ENCODE peak calls at places on chromosome 19, in seven cellular contexts. B, V, F, H, Q, K and E are unnamed samples.

GRCh38 chr19:40585677-40586422 is 9.2 kb downstream of the SHKBP1 start:
- DNase-seq in V (no peak), Q (no peak), K (no peak), B (peak; percentile 44), F (peak; percentile 97), H (no peak), E (no peak)

GRCh38 chr19:12884926-12885748 is 1.9 kb downstream of the KLF1 start:
- DNase-seq in F (peak; percentile 74), K (peak; percentile 98), B (peak; percentile 28), Q (no peak), V (peak; percentile 84), H (no peak), E (no peak)

GRCh38 chr19:4539697-4540581 is at the start of gene LRG1:
- DNase-seq in B (no peak), K (no peak), V (peak; percentile 37), F (no peak), Q (no peak), H (no peak), E (no peak)

GRCh38 chr19:29309637-29310036 is 96.7 kb upstream of the UQCRFS1 start:
- DNase-seq in V (no peak), Q (no peak), H (no peak), K (no peak), F (no peak), B (no peak), E (no peak)

GRCh38 chr19:58054792-58055482 is 4.1 kb upstream of the ZNF135 start:
- DNase-seq in V (no peak), H (no peak), B (peak; percentile 2), Q (no peak), F (no peak), K (no peak), E (no peak)

GRCh38 chr19:3075605-3076431 is 13.5 kb upstream of the TLE5 start:
- DNase-seq in F (no peak), V (no peak), Q (no peak), B (no peak), K (peak; percentile 94), H (no peak), E (no peak)

GRCh38 chr19:2055871-2056809 is 5.1 kb upstream of the MKNK2 start:
- DNase-seq in V (peak; percentile 62), Q (no peak), F (peak; percentile 80), B (peak; percentile 64), H (peak; percentile 53), K (peak; percentile 81), E (no peak)

GRCh38 chr19:50268046-50268445 is 61.1 kb downstream of the KCNC3 start:
- DNase-seq in H (no peak), F (no peak), K (peak; percentile 66), V (no peak), B (no peak), Q (no peak), E (no peak)

GRCh38 chr19:3266792-3267469 is 42.5 kb downstream of the CELF5 start:
- DNase-seq in H (no peak), K (no peak), F (no peak), B (no peak), Q (no peak), V (no peak), E (no peak)

GRCh38 chr19:33301011-33301899 is 1.1 kb downstream of the CEBPA start:
- DNase-seq in K (peak; percentile 91), F (peak; percentile 59), H (no peak), Q (no peak), V (peak; percentile 27), B (no peak), E (no peak)

GRCh38 chr19:4337906-4338440 is 654 bp downstream of the STAP2 start:
- DNase-seq in B (no peak), H (no peak), K (no peak), V (no peak), F (no peak), Q (no peak), E (no peak)

GRCh38 chr19:17475541-17476115 is 5.3 kb downstream of the SLC27A1 start:
- DNase-seq in V (peak; percentile 90), F (no peak), K (no peak), Q (peak; percentile 60), H (peak; percentile 69), B (peak; percentile 61), E (no peak)

GRCh38 chr19:47518139-47518538 is 3.3 kb upstream of the NAPA start:
- DNase-seq in Q (no peak), F (no peak), H (no peak), B (no peak), V (no peak), K (no peak), E (no peak)

GRCh38 chr19:20776083-20777076 is at the start of gene ZNF66:
- DNase-seq in V (peak; percentile 98), K (peak; percentile 81), H (no peak), Q (peak; percentile 97), F (peak; percentile 33), B (peak; percentile 95), E (peak; percentile 99)

GRCh38 chr19:54162241-54162805 is 2.8 kb upstream of the LENG1 start:
- DNase-seq in V (peak; percentile 89), Q (peak; percentile 73), B (peak; percentile 44), H (peak; percentile 65), F (peak; percentile 89), K (peak; percentile 95), E (peak; percentile 97)

GRCh38 chr19:34278783-34279182 is 24.4 kb downstream of the GARRE1 start:
- DNase-seq in Q (no peak), K (no peak), F (no peak), V (no peak), H (no peak), B (no peak), E (no peak)

GRCh38 chr19:55210120-55210493 is 806 bp upstream of the PTPRH start:
- DNase-seq in H (peak; percentile 88), V (no peak), F (peak; percentile 96), K (no peak), B (peak; percentile 98), Q (no peak), E (no peak)

GRCh38 chr19:55212447-55212846 is 3.1 kb upstream of the PTPRH start:
- DNase-seq in V (no peak), F (peak; percentile 81), K (no peak), B (no peak), H (peak; percentile 72), Q (no peak), E (no peak)

GRCh38 chr19:55208880-55209429 is 346 bp downstream of the PTPRH start:
- DNase-seq in H (no peak), K (no peak), Q (no peak), B (no peak), F (peak; percentile 60), V (no peak), E (no peak)

GRCh38 chr19:55206664-55207500 is 2.4 kb downstream of the PTPRH start:
- DNase-seq in H (peak; percentile 67), K (peak; percentile 84), V (no peak), B (peak; percentile 86), Q (peak; percentile 30), F (peak; percentile 93), E (peak; percentile 93)

DNA sequence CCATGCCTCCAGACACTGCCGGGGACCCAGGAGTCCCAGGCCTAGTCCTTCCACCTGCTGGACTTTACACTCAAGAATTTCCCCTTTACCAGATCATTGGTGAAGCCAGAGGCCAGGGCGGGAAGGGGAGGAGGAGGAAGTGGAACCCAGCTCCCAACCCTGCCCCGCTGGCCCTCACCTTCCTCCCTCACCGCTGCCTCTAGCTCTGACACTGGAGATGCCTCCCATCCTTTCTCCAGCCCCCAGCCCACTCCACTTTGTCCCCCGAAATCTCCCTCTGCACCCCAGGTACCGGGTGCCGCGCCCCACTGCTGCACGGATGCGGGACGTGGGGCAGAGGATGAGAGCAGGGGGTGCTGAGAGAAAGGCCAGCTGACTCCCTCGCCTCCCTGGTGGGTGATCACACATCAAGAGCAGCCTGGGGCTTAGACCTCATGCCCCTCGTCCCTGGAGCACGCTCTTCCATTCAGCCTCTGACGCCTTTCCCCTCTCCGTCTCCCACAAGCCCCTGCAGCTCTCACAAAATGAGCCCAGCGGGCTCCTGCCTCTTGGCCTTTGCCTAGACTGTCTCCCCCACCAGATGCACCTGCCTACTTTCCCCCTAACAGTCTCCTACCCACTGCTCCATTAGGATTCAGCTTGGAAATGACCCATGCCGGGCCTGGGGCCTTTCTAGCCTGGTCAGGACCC is at the start of gene PTPRH:
- DNase-seq in Q (no peak), V (no peak), B (no peak), H (no peak), F (peak; percentile 73), K (no peak), E (no peak)
- TF ChIP-seq POLR2A in Q (no peak), V (no peak), B (no peak), H (no peak), F (no peak), K (no peak), E (no peak)

GRCh38 chr19:9969688-9969975 is 33.3 kb upstream of the OLFM2 start:
- DNase-seq in Q (no peak), F (no peak), V (no peak), B (no peak), H (no peak), K (no peak), E (no peak)

GRCh38 chr19:9968820-9969687 is 32.7 kb upstream of the OLFM2 start:
- DNase-seq in B (no peak), V (no peak), Q (no peak), H (no peak), K (no peak), F (no peak), E (no peak)

GRCh38 chr19:9971341-9971897 is 35.1 kb upstream of the OLFM2 start:
- DNase-seq in V (no peak), F (no peak), K (no peak), H (no peak), B (no peak), Q (no peak), E (no peak)

GRCh38 chr19:9970481-9970880 is 34.2 kb upstream of the OLFM2 start:
- DNase-seq in B (no peak), Q (no peak), V (no peak), H (no peak), F (no peak), K (peak; percentile 69), E (no peak)

GRCh38 chr19:9972103-9972502 is 35.8 kb upstream of the OLFM2 start:
- DNase-seq in F (no peak), K (no peak), B (no peak), H (no peak), Q (no peak), V (no peak), E (no peak)
- H3K27ac ChIP-seq in F (no peak overlapping the region), K (no peak overlapping the region), B (no peak overlapping the region), H (no peak overlapping the region), Q (no peak overlapping the region), V (no peak overlapping the region), E (no peak overlapping the region)

GRCh38 chr19:7293795-7294570 is at the start of gene INSR:
- DNase-seq in K (peak; percentile 97), V (peak; percentile 87), H (peak; percentile 75), B (peak; percentile 84), Q (peak; percentile 79), F (peak; percentile 85), E (peak; percentile 95)
- TF ChIP-seq POLR2A in K (peak; percentile 67), V (peak; percentile 73), H (no peak), B (no peak), Q (peak; percentile 77), F (peak; percentile 26), E (peak; percentile 50)

DNA sequence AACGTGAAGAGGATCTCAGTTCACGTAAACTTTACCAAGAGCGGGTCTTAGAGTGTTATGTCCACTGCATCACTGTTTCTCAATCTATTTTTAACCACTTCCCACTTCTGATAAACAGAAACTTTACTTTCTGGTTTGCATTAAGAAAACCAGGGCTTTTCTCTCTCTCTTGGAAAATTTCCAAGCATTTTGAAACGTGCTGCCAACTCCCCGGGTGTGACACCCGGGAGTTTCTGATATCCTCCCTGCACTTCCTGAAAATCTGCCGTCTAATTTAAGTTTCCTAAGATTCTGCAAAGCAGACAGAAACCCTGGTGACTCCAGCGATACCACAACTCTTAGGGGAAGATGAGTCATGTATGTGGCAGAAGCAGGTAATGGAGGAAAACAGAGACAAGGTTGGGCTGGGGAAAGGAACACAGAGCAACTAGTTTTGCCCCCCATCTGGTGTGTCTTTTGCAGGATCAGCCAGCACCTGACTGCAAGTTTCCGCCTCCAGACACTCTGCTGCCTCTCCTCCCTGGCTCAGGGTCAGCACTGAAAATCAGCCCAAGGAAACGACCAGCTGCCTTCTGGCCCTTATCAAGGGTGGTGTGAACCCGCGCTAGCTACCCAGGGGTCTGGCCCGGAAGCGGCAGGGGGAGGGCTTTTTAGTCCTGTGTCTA is 11.4 kb upstream of the FFAR2 start:
- DNase-seq in B (no peak), K (no peak), V (no peak), Q (no peak), H (no peak), F (peak; percentile 55), E (no peak)
- H3K27ac ChIP-seq in B (no peak overlapping the region), K (peak overlapping the region; percentile 78), V (peak overlapping the region; percentile 60), Q (peak overlapping the region; percentile 58), H (no peak overlapping the region), F (peak overlapping the region; percentile 49), E (peak overlapping the region; percentile 48)